ENCODE peak calls at places on chromosomes 6 and 20, in five cellular contexts. One of them, this sample, is unnamed.

GRCh38 chr6:36862164-36862847 is 12.3 kb downstream of the PPIL1 start:
- DNase-seq in mammary epithelial cell: peak
- DNase-seq in heart left ventricle: no peak
- DNase-seq in AG09309: no peak
- DNase-seq in brain microvascular endothelial cell: no peak
- DNase-seq in this sample: no peak

GRCh38 chr20:21182832-21183563 is 57.1 kb downstream of the KIZ start:
- DNase-seq in AG09309: peak
- DNase-seq in mammary epithelial cell: peak
- DNase-seq in heart left ventricle: no peak
- DNase-seq in brain microvascular endothelial cell: peak
- DNase-seq in this sample: peak

GRCh38 chr6:166911248-166911677 is 45.1 kb downstream of the RNASET2 start:
- DNase-seq in AG09309: no peak
- DNase-seq in brain microvascular endothelial cell: no peak
- DNase-seq in heart left ventricle: no peak
- DNase-seq in mammary epithelial cell: no peak
- DNase-seq in this sample: no peak

GRCh38 chr20:36541227-36542018 is at the start of gene MYL9:
- DNase-seq in mammary epithelial cell: no peak
- DNase-seq in AG09309: no peak
- DNase-seq in heart left ventricle: peak
- DNase-seq in brain microvascular endothelial cell: peak
- DNase-seq in this sample: no peak

GRCh38 chr6:79630883-79631799 is at the start of gene SH3BGRL2:
- DNase-seq in AG09309: no peak
- DNase-seq in mammary epithelial cell: peak
- DNase-seq in heart left ventricle: peak
- DNase-seq in brain microvascular endothelial cell: peak
- DNase-seq in this sample: no peak

GRCh38 chr6:107314644-107315043 is 144.7 kb downstream of the PDSS2 start:
- DNase-seq in AG09309: no peak
- DNase-seq in brain microvascular endothelial cell: no peak
- DNase-seq in heart left ventricle: no peak
- DNase-seq in mammary epithelial cell: no peak
- DNase-seq in this sample: no peak

GRCh38 chr6:40383348-40384115 is 203.6 kb downstream of the LRFN2 start:
- DNase-seq in AG09309: no peak
- DNase-seq in heart left ventricle: no peak
- DNase-seq in mammary epithelial cell: peak
- DNase-seq in brain microvascular endothelial cell: no peak
- DNase-seq in this sample: no peak

GRCh38 chr6:56909115-56909907 is 45.6 kb upstream of the BEND6 start:
- DNase-seq in brain microvascular endothelial cell: no peak
- DNase-seq in heart left ventricle: no peak
- DNase-seq in AG09309: no peak
- DNase-seq in mammary epithelial cell: peak
- DNase-seq in this sample: no peak

GRCh38 chr6:140153703-140154102 is 779.3 kb upstream of the CITED2 start:
- DNase-seq in AG09309: no peak
- DNase-seq in heart left ventricle: no peak
- DNase-seq in mammary epithelial cell: peak
- DNase-seq in brain microvascular endothelial cell: no peak
- DNase-seq in this sample: no peak

GRCh38 chr6:33010356-33010755 is 965 bp upstream of the HLA-DOA start:
- DNase-seq in heart left ventricle: no peak
- DNase-seq in AG09309: no peak
- DNase-seq in mammary epithelial cell: no peak
- DNase-seq in brain microvascular endothelial cell: no peak
- DNase-seq in this sample: no peak

GRCh38 chr20:19460386-19460785 is 247.9 kb downstream of the SLC24A3 start:
- DNase-seq in AG09309: peak
- DNase-seq in brain microvascular endothelial cell: peak
- DNase-seq in heart left ventricle: no peak
- DNase-seq in mammary epithelial cell: no peak
- DNase-seq in this sample: no peak

GRCh38 chr6:81801489-81801888 is 49.0 kb upstream of the TENT5A start:
- DNase-seq in AG09309: no peak
- DNase-seq in mammary epithelial cell: no peak
- DNase-seq in heart left ventricle: no peak
- DNase-seq in brain microvascular endothelial cell: no peak
- DNase-seq in this sample: no peak

DNA sequence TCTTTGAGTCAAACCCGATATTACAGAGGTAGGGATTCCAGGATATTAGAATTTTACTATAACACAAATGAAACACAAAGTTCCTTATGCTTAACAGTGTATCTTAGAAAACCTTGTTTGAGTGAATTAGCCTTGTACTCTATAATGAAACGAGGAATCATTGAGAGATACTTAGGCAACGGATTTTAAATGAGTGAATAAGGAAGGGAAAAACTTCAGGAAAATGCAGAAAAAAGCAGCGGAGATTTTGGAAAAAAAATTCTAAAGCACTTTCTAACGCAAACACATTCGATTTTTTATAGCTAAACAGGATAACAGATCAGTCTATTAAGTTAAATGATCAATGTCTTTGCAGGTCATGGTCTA is 137.3 kb downstream of the HFE start:
- DNase-seq in brain microvascular endothelial cell: no peak
- DNase-seq in AG09309: no peak
- DNase-seq in mammary epithelial cell: no peak
- DNase-seq in heart left ventricle: no peak
- DNase-seq in this sample: no peak
- H3K4me3 ChIP-seq in brain microvascular endothelial cell: peak
- H3K4me3 ChIP-seq in AG09309: peak
- H3K4me3 ChIP-seq in mammary epithelial cell: peak
- H3K4me3 ChIP-seq in heart left ventricle: peak
- H3K4me3 ChIP-seq in this sample: peak

GRCh38 chr6:34529665-34530327 is 26.3 kb downstream of the SPDEF start:
- DNase-seq in AG09309: no peak
- DNase-seq in mammary epithelial cell: no peak
- DNase-seq in heart left ventricle: peak
- DNase-seq in brain microvascular endothelial cell: no peak
- DNase-seq in this sample: no peak
- TF ChIP-seq CTCF in AG09309: no peak
- TF ChIP-seq CTCF in mammary epithelial cell: no peak
- TF ChIP-seq CTCF in heart left ventricle: no peak
- TF ChIP-seq CTCF in brain microvascular endothelial cell: no peak
- TF ChIP-seq CTCF in this sample: no peak

GRCh38 chr20:31713312-31714049 is 9.2 kb downstream of the BCL2L1 start:
- DNase-seq in mammary epithelial cell: peak
- DNase-seq in heart left ventricle: peak
- DNase-seq in AG09309: peak
- DNase-seq in brain microvascular endothelial cell: peak
- DNase-seq in this sample: peak
- H3K4me3 ChIP-seq in mammary epithelial cell: no peak
- H3K4me3 ChIP-seq in heart left ventricle: peak
- H3K4me3 ChIP-seq in AG09309: peak
- H3K4me3 ChIP-seq in brain microvascular endothelial cell: peak
- H3K4me3 ChIP-seq in this sample: peak

GRCh38 chr20:47527004-47527800 is 25.5 kb downstream of the NCOA3 start:
- DNase-seq in AG09309: no peak
- DNase-seq in mammary epithelial cell: no peak
- DNase-seq in brain microvascular endothelial cell: no peak
- DNase-seq in heart left ventricle: no peak
- DNase-seq in this sample: no peak

GRCh38 chr20:47524385-47524784 is 22.7 kb downstream of the NCOA3 start:
- DNase-seq in heart left ventricle: no peak
- DNase-seq in brain microvascular endothelial cell: no peak
- DNase-seq in mammary epithelial cell: no peak
- DNase-seq in AG09309: no peak
- DNase-seq in this sample: no peak

GRCh38 chr20:47515843-47516242 is 14.2 kb downstream of the NCOA3 start:
- DNase-seq in mammary epithelial cell: no peak
- DNase-seq in heart left ventricle: no peak
- DNase-seq in brain microvascular endothelial cell: no peak
- DNase-seq in AG09309: no peak
- DNase-seq in this sample: no peak

GRCh38 chr20:47521059-47521808 is 19.5 kb downstream of the NCOA3 start:
- DNase-seq in mammary epithelial cell: peak
- DNase-seq in AG09309: no peak
- DNase-seq in heart left ventricle: no peak
- DNase-seq in brain microvascular endothelial cell: no peak
- DNase-seq in this sample: no peak
- TF ChIP-seq CTCF in mammary epithelial cell: no peak
- TF ChIP-seq CTCF in AG09309: no peak
- TF ChIP-seq CTCF in heart left ventricle: no peak
- TF ChIP-seq CTCF in brain microvascular endothelial cell: peak
- TF ChIP-seq CTCF in this sample: no peak

GRCh38 chr6:157953580-157954091 is 28.0 kb upstream of the SYNJ2 start:
- DNase-seq in AG09309: no peak
- DNase-seq in mammary epithelial cell: no peak
- DNase-seq in brain microvascular endothelial cell: no peak
- DNase-seq in heart left ventricle: no peak
- DNase-seq in this sample: no peak
- H3K4me3 ChIP-seq in AG09309: no peak
- H3K4me3 ChIP-seq in mammary epithelial cell: no peak
- H3K4me3 ChIP-seq in brain microvascular endothelial cell: no peak
- H3K4me3 ChIP-seq in heart left ventricle: peak
- H3K4me3 ChIP-seq in this sample: no peak

DNA sequence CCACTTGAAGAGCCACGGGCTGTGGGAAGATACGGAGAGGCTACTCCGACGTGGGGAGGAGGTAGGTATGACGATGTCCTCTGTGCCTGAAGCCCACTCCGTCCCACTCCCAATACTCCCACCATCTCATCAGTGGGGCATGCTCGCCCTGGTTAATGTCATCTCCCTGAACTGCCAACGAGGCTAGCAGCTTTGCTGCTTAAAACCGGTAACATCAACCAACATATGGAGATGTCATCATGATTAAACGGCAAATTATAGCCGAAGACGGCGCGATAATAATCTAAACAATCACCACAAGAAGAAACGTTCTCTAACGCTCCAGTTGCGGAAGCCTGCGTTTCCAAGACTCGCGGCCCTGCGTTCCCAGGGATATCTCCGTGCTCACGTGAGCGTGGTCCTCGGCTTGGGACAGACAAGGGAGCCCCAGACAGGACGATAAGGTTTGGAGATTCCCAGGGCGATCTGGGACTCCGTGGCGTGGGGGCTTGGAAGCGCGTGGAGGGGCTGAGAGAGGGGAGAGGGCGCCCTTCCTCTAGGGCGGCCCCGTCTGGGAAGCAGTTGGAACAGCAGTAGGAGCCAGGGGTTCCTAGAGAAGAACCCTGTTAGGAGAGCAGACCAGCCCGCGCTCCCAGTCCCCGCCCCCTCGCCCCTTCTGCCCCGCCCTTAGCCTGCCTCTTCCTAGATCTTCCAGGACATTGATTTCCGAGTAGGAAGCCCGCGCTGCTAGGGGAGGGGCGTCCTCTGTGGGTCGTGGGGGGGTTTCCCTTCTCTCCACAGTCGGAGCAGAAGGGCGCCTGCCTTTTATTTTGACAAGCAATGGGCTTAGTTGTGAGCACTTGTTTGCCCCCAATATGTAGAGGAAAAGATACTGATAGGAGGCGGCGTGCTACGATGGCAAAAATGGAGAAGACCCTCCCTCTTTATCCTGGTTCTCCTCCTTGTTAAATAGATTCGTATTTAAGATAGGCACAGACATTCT is 10.7 kb downstream of the NRN1 start:
- DNase-seq in brain microvascular endothelial cell: peak
- DNase-seq in heart left ventricle: peak
- DNase-seq in mammary epithelial cell: peak
- DNase-seq in AG09309: no peak
- DNase-seq in this sample: no peak
- TF ChIP-seq CTCF in brain microvascular endothelial cell: peak
- TF ChIP-seq CTCF in heart left ventricle: peak
- TF ChIP-seq CTCF in mammary epithelial cell: no peak
- TF ChIP-seq CTCF in AG09309: peak
- TF ChIP-seq CTCF in this sample: peak

GRCh38 chr6:105259912-105260889 is 80.4 kb upstream of the POPDC3 start:
- DNase-seq in mammary epithelial cell: no peak
- DNase-seq in AG09309: no peak
- DNase-seq in heart left ventricle: no peak
- DNase-seq in brain microvascular endothelial cell: no peak
- DNase-seq in this sample: no peak
- H3K4me3 ChIP-seq in mammary epithelial cell: no peak
- H3K4me3 ChIP-seq in AG09309: no peak
- H3K4me3 ChIP-seq in heart left ventricle: no peak
- H3K4me3 ChIP-seq in brain microvascular endothelial cell: no peak
- H3K4me3 ChIP-seq in this sample: no peak